ENCODE peak calls at places on chromosomes 2 and 18, in six cellular contexts. S is GM12864, A is AG04449, P is endodermal cell, J is mucosa of descending colon, Y is SK-N-SH. K is an unnamed sample.
A peak's percentile ranks its signal among the peaks of the same experiment; 100 is the strongest.

GRCh38 chr2:176931588-176932563 is 280.7 kb upstream of the HNRNPA3 start:
- DNase-seq in S (peak; percentile 93), A (no peak), P (no peak), J (no peak), Y (peak; percentile 10), K (no peak)

GRCh38 chr2:120442923-120443571 is 97.1 kb downstream of the INHBB start:
- DNase-seq in P (peak; percentile 98), A (no peak), S (no peak), J (peak; percentile 87), Y (no peak), K (no peak)

GRCh38 chr18:41731887-41732286 is 223.1 kb upstream of the PIK3C3 start:
- DNase-seq in Y (no peak), P (no peak), J (no peak), A (no peak), S (no peak), K (no peak)

GRCh38 chr2:7033136-7033960 is 116.1 kb downstream of the RNF144A start:
- DNase-seq in A (no peak), S (no peak), J (no peak), Y (peak; percentile 63), P (no peak), K (no peak)

GRCh38 chr2:46032161-46032813 is 264.9 kb upstream of the EPAS1 start:
- DNase-seq in A (no peak), J (no peak), S (no peak), Y (no peak), P (no peak), K (no peak)

GRCh38 chr2:19119326-19120001 is 239.0 kb downstream of the OSR1 start:
- DNase-seq in A (no peak), J (no peak), Y (no peak), S (no peak), P (no peak), K (no peak)

GRCh38 chr2:120861576-120862191 is 126.0 kb downstream of the GLI2 start:
- DNase-seq in P (peak; percentile 45), S (no peak), A (no peak), J (peak; percentile 21), Y (no peak), K (no peak)

GRCh38 chr18:57787068-57787682 is 15.9 kb downstream of the ATP8B1 start:
- DNase-seq in J (no peak), P (no peak), A (no peak), S (no peak), Y (no peak), K (peak; percentile 74)

GRCh38 chr2:95728878-95729511 is 137.2 kb downstream of the TRIM43 start:
- DNase-seq in P (peak; percentile 75), J (peak; percentile 33), A (peak; percentile 59), Y (peak; percentile 44), S (peak; percentile 15), K (peak; percentile 67)

GRCh38 chr2:219168526-219168925 is 1.3 kb downstream of the SLC23A3 start:
- DNase-seq in S (no peak), A (no peak), Y (no peak), J (no peak), P (no peak), K (no peak)

GRCh38 chr2:192194866-192195547 is at the start of gene TMEFF2:
- DNase-seq in S (no peak), A (no peak), P (peak; percentile 98), J (peak; percentile 38), Y (peak; percentile 98), K (peak; percentile 59)

GRCh38 chr2:28444951-28445350 is 50.9 kb upstream of the PLB1 start:
- DNase-seq in A (no peak), Y (no peak), S (no peak), P (no peak), J (no peak), K (no peak)

GRCh38 chr2:217520361-217521010 is 482.3 kb downstream of the TNS1 start:
- DNase-seq in Y (no peak), P (no peak), A (no peak), S (no peak), J (no peak), K (no peak)

GRCh38 chr2:73107211-73107926 is 5.4 kb downstream of the RAB11FIP5 start:
- DNase-seq in J (no peak), P (peak; percentile 31), S (no peak), A (no peak), Y (peak; percentile 67), K (no peak)

GRCh38 chr18:36583155-36583745 is 245.6 kb downstream of the TPGS2 start:
- DNase-seq in Y (no peak), A (no peak), J (no peak), P (peak; percentile 89), S (no peak), K (no peak)

GRCh38 chr2:179020156-179020750 is 29.7 kb downstream of the CCDC141 start:
- DNase-seq in A (no peak), Y (peak; percentile 29), P (peak; percentile 90), S (no peak), J (peak; percentile 28), K (peak; percentile 31)

GRCh38 chr2:234983011-234983726 is 31.4 kb downstream of the SH3BP4 start:
- DNase-seq in A (no peak), S (no peak), J (peak; percentile 58), Y (no peak), P (no peak), K (no peak)

GRCh38 chr2:191386938-191387536 is 141.8 kb downstream of the MYO1B start:
- DNase-seq in J (no peak), A (peak; percentile 80), S (no peak), Y (no peak), P (no peak), K (no peak)

GRCh38 chr2:9778012-9778411 is 65.3 kb upstream of the TAF1B start:
- DNase-seq in Y (no peak), J (peak; percentile 58), P (peak; percentile 77), S (no peak), A (no peak), K (no peak)

DNA sequence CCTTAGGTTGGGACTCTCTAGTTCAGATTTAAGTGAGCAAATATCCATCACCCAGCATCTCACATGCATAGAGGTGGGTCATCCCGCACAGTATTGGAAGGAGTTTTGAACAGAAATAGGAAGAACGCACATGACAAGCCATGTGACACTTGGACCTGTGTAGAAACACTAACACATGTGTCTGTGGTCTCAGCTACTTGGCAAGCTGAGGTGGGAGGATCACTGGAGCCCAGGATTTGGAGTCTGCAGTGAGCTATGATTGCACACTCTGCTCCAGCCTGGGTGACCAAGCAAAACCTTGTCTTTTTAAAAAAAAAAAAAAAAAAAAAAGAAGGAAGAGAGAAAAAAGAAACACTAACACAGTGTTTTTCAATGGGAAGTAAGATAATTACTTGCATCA is 5.4 kb upstream of the MTCL1 start:
- DNase-seq in S (no peak), A (no peak), P (no peak), Y (no peak), J (no peak), K (no peak)
- TF ChIP-seq CTCF in S (no peak), A (no peak), P (no peak), Y (no peak), J (no peak), K (no peak)

DNA sequence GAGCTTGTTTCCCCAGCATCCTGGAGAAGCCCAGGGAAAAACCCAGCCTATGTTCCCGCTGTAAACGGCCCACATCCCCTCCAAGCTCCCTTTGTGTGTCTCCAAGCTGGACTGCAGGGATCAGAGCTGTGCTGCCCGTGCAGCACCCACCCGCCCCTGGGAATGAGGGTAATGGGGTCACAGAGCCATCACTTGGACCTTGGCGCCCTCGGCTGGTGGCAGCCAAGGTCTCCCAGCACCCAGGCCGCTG is 670 bp upstream of the INPP5D start:
- DNase-seq in A (no peak), Y (no peak), J (no peak), P (peak; percentile 72), S (no peak), K (no peak)
- H3K4me3 ChIP-seq in A (no peak overlapping the region), Y (no peak overlapping the region), J (no peak overlapping the region), P (no peak overlapping the region), S (peak overlapping the region; percentile 93), K (no peak overlapping the region)

GRCh38 chr2:104358122-104358521 is 495.8 kb upstream of the POU3F3 start:
- DNase-seq in J (no peak), S (no peak), P (no peak), A (no peak), Y (no peak), K (no peak)

GRCh38 chr2:104361414-104361813 is 492.5 kb upstream of the POU3F3 start:
- DNase-seq in Y (no peak), A (no peak), J (no peak), S (no peak), P (no peak), K (no peak)
- TF ChIP-seq CTCF in Y (no peak), A (no peak), J (no peak), S (no peak), P (no peak), K (no peak)

GRCh38 chr2:238428866-238429265 is 2.1 kb downstream of the ASB1 start:
- DNase-seq in Y (no peak), S (no peak), J (no peak), A (no peak), P (no peak), K (no peak)
- H3K4me3 ChIP-seq in Y (no peak overlapping the region), S (no peak overlapping the region), J (no peak overlapping the region), A (no peak overlapping the region), P (peak overlapping the region; percentile 99), K (no peak overlapping the region)

DNA sequence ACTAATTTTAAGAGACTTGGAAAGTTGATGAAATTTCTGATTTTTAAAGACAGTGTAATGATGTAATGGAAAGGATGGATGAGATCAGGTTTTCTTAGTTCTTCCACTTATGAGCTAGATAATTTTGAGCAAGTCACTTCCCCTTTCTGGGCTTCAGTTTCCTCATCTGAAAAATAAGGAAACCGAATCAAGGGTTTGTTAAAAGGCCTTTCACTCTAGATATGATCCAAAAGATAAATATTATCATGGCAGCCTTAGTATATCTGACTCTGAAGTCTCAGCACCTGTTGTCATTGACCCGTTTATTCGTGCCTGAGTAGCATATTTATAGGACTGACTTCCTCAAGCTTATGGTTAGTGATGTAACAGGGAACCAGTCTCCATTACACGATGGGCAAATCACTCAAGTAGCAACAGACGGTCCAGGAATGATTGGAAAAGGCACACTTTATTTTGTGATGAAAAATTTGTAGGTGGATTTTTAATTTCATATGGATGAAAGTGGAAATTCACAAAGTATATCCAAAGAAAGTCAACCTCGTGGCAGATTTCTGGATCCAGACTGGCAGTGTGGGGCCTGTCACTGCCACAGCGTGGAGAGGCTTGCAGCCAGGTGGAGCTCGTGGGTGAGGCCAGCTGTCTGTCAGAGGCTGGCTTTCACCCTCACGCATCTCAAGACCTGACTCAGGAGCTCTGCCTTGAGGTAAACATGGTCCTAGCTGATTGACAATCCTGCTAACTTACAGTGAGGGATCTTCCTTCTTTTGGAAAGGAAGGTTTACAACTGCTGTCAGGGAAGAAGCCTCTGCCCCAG is 137.9 kb upstream of the CXCR4 start:
- DNase-seq in P (no peak), A (no peak), S (no peak), Y (no peak), J (no peak), K (no peak)
- TF ChIP-seq CTCF in P (peak; percentile 62), A (no peak), S (peak; percentile 33), Y (no peak), J (no peak), K (peak; percentile 18)

DNA sequence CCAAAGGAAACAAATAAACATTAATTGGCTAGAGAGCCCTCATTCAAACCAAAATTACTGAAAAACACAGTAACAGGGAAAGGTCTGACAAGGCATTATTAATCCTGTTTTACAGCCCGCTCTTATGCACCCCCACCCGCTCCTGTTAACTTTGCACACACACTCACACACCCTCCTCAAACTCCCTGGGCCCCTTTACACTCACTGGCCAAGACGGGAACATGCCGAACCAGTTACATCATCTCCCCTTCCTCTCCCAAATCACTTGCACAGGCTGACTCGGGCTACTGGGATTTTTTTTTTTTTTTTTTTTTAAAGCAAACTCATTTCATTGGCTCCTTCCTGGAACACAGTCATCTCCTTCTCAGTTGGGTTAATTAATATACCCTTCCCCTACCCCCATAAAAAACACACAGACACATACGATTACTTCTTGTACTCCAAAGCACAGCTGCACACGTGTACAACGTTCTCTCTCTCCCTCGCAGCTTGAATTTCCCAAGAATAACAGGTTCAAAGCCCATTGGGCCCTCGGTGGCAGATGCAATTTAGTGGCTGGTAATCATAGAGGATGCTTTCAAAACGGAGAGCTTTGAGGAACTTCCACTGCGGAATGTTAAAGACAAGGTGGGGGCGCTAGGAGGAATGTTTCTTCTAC is 31.8 kb downstream of the KLF7 start:
- DNase-seq in Y (no peak), J (no peak), A (peak; percentile 54), P (no peak), S (no peak), K (no peak)
- H3K4me3 ChIP-seq in Y (no peak overlapping the region), J (no peak overlapping the region), A (no peak overlapping the region), P (no peak overlapping the region), S (no peak overlapping the region), K (no peak overlapping the region)